ENCODE peak calls at places on chromosomes 7 and 10, in eight cellular contexts. C is lower lobe of right lung, X is B cell, L is brain microvascular endothelial cell, J is GM13976, T is dorsolateral prefrontal cortex, Q is PC-9, B is lower leg skin. N is an unnamed sample.

GRCh38 chr7:112449353-112449752 is 907 bp upstream of the IFRD1 start:
- DNase-seq in C (no peak), X (no peak), L (peak), J (no peak), T (no peak), Q (peak), B (no peak), N (no peak)

GRCh38 chr7:7208524-7208923 is 26.2 kb downstream of the C1GALT1 start:
- DNase-seq in C (no peak), X (no peak), L (no peak), J (no peak), T (no peak), Q (no peak), B (no peak), N (no peak)

GRCh38 chr7:149838992-149839408 is 825 bp downstream of the ZNF862 start:
- DNase-seq in C (no peak), X (no peak), L (no peak), J (no peak), T (no peak), Q (no peak), B (no peak), N (no peak)

GRCh38 chr7:81367335-81367801 is 402.5 kb downstream of the HGF start:
- DNase-seq in C (no peak), X (no peak), L (no peak), J (no peak), T (no peak), Q (no peak), B (peak), N (no peak)

GRCh38 chr7:18262054-18262453 is 233.5 kb upstream of the HDAC9 start:
- DNase-seq in C (no peak), X (no peak), L (no peak), J (no peak), T (no peak), Q (no peak), B (no peak), N (no peak)

GRCh38 chr7:128000854-128001265 is 30.4 kb downstream of the LRRC4 start:
- DNase-seq in C (no peak), X (no peak), L (no peak), J (peak), T (no peak), Q (no peak), B (no peak), N (no peak)

GRCh38 chr7:55280031-55280454 is 85.1 kb upstream of the LANCL2 start:
- DNase-seq in C (no peak), X (peak), L (peak), J (peak), T (no peak), Q (peak), B (peak), N (peak)

GRCh38 chr7:52842192-52842900 is 193.1 kb upstream of the POM121L12 start:
- DNase-seq in C (no peak), X (no peak), L (no peak), J (no peak), T (no peak), Q (no peak), B (no peak), N (no peak)

GRCh38 chr10:28734940-28735759 is 57.8 kb downstream of the BAMBI start:
- DNase-seq in C (no peak), X (no peak), L (peak), J (no peak), T (no peak), Q (peak), B (peak), N (no peak)

GRCh38 chr7:45700556-45700955 is 126.4 kb downstream of the ADCY1 start:
- DNase-seq in C (no peak), X (no peak), L (no peak), J (no peak), T (no peak), Q (no peak), B (peak), N (no peak)

GRCh38 chr7:156768698-156769472 is 124.1 kb downstream of the LMBR1 start:
- DNase-seq in C (no peak), X (no peak), L (no peak), J (no peak), T (no peak), Q (no peak), B (no peak), N (no peak)

GRCh38 chr10:10860455-10860976 is 157.2 kb upstream of the CELF2 start:
- DNase-seq in C (no peak), X (no peak), L (no peak), J (no peak), T (no peak), Q (no peak), B (no peak), N (no peak)

GRCh38 chr10:18723801-18724200 is 64.6 kb downstream of the ARL5B start:
- DNase-seq in C (no peak), X (no peak), L (no peak), J (no peak), T (no peak), Q (no peak), B (no peak), N (no peak)

GRCh38 chr10:13016413-13016812 is 14.9 kb upstream of the CCDC3 start:
- DNase-seq in C (no peak), X (no peak), L (peak), J (no peak), T (no peak), Q (no peak), B (no peak), N (no peak)

GRCh38 chr10:17597386-17597785 is 19.8 kb downstream of the HACD1 start:
- DNase-seq in C (no peak), X (no peak), L (no peak), J (no peak), T (no peak), Q (no peak), B (no peak), N (no peak)

GRCh38 chr10:97718178-97718577 is 4.6 kb downstream of the MARVELD1 start:
- DNase-seq in C (no peak), X (no peak), L (no peak), J (no peak), T (no peak), Q (no peak), B (no peak), N (no peak)

GRCh38 chr7:5638994-5639393 is 142.5 kb downstream of the RNF216 start:
- DNase-seq in C (no peak), X (no peak), L (peak), J (no peak), T (no peak), Q (no peak), B (no peak), N (no peak)

GRCh38 chr7:24982917-24983316 is 2.9 kb upstream of the OSBPL3 start:
- DNase-seq in C (no peak), X (no peak), L (no peak), J (no peak), T (no peak), Q (peak), B (no peak), N (no peak)
- TF ChIP-seq CTCF in C (no peak), X (no peak), L (peak), J (peak), T (no peak), Q (peak), B (no peak), N (peak)

DNA sequence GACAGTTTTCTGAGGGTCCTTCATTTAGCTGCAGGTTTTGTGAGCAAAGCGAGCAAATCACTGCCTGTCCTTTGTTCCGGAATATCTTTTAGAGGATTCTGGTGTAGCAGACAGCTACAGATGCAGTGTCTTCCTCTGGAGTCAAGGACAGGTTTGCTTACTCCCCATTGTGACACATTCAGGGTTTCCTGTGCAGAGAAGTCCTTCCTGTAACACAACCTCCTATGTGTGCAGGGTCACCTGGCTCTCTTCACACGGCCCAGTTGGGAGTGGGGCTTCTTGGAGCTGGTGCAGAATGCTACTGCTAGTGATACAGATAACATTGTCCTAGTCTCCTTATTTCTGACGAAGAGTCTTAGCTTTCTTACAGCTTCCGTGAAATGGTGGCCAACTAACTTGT is 47.9 kb downstream of the RBM33 start:
- DNase-seq in C (no peak), X (no peak), L (no peak), J (no peak), T (no peak), Q (no peak), B (no peak), N (no peak)
- TF ChIP-seq CTCF in C (no peak), X (no peak), L (no peak), J (no peak), T (no peak), Q (no peak), B (no peak), N (no peak)

GRCh38 chr10:91856637-91857036 is 52.6 kb downstream of the FGFBP3 start:
- DNase-seq in C (no peak), X (no peak), L (no peak), J (no peak), T (no peak), Q (no peak), B (no peak), N (no peak)
- TF ChIP-seq CTCF in C (no peak), X (no peak), L (peak), J (peak), T (no peak), Q (peak), B (no peak), N (peak)

GRCh38 chr7:132004528-132004927 is 448.1 kb upstream of the PODXL start:
- DNase-seq in C (no peak), X (no peak), L (no peak), J (no peak), T (no peak), Q (peak), B (no peak), N (no peak)
- TF ChIP-seq CTCF in C (no peak), X (no peak), L (peak), J (no peak), T (no peak), Q (peak), B (no peak), N (no peak)

GRCh38 chr10:123270221-123270620 is 116.0 kb downstream of the BUB3 start:
- DNase-seq in C (no peak), X (no peak), L (peak), J (no peak), T (no peak), Q (no peak), B (no peak), N (no peak)

GRCh38 chr10:123270806-123271205 is 116.6 kb downstream of the BUB3 start:
- DNase-seq in C (no peak), X (no peak), L (no peak), J (no peak), T (no peak), Q (no peak), B (no peak), N (no peak)

GRCh38 chr10:123274513-123275182 is 120.4 kb downstream of the BUB3 start:
- DNase-seq in C (no peak), X (no peak), L (no peak), J (no peak), T (no peak), Q (no peak), B (no peak), N (peak)

GRCh38 chr10:123269675-123270074 is 115.5 kb downstream of the BUB3 start:
- DNase-seq in C (no peak), X (no peak), L (no peak), J (no peak), T (no peak), Q (no peak), B (no peak), N (no peak)

GRCh38 chr10:123272171-123272570 is 118.0 kb downstream of the BUB3 start:
- DNase-seq in C (no peak), X (no peak), L (no peak), J (no peak), T (no peak), Q (no peak), B (no peak), N (no peak)
- TF ChIP-seq CTCF in C (no peak), X (no peak), L (peak), J (no peak), T (no peak), Q (peak), B (no peak), N (no peak)